ENCODE peak calls at places on chromosomes 4 and X, in six cellular contexts. One of them, this sample, is unnamed.

GRCh38 chr4:139628184-139629012 is 37.2 kb upstream of the MGST2 start:
- DNase-seq in uterus: no peak
- DNase-seq in endodermal cell: peak; percentile 59
- DNase-seq in right lobe of liver: peak; percentile 36
- DNase-seq in IMR-90: no peak
- DNase-seq in lung: peak; percentile 53
- DNase-seq in this sample: no peak

GRCh38 chr4:83240379-83240875 is 44.2 kb downstream of the COQ2 start:
- DNase-seq in uterus: no peak
- DNase-seq in endodermal cell: no peak
- DNase-seq in right lobe of liver: no peak
- DNase-seq in IMR-90: no peak
- DNase-seq in lung: no peak
- DNase-seq in this sample: no peak

GRCh38 chr4:56410247-56410646 is 23.0 kb upstream of the AASDH start:
- DNase-seq in uterus: peak; percentile 50
- DNase-seq in endodermal cell: peak; percentile 52
- DNase-seq in right lobe of liver: no peak
- DNase-seq in IMR-90: peak; percentile 98
- DNase-seq in lung: peak; percentile 67
- DNase-seq in this sample: peak; percentile 77

GRCh38 chrX:10496345-10496965 is 123.9 kb downstream of the MID1 start:
- DNase-seq in uterus: no peak
- DNase-seq in endodermal cell: no peak
- DNase-seq in right lobe of liver: no peak
- DNase-seq in IMR-90: peak; percentile 91
- DNase-seq in lung: no peak
- DNase-seq in this sample: no peak

GRCh38 chr4:94488667-94489066 is 36.9 kb downstream of the PDLIM5 start:
- DNase-seq in uterus: no peak
- DNase-seq in endodermal cell: no peak
- DNase-seq in right lobe of liver: no peak
- DNase-seq in IMR-90: peak; percentile 87
- DNase-seq in lung: no peak
- DNase-seq in this sample: no peak

GRCh38 chr4:176547005-176547404 is 227.2 kb downstream of the SPCS3 start:
- DNase-seq in uterus: no peak
- DNase-seq in endodermal cell: no peak
- DNase-seq in right lobe of liver: no peak
- DNase-seq in IMR-90: peak; percentile 92
- DNase-seq in lung: no peak
- DNase-seq in this sample: no peak

GRCh38 chrX:105910563-105911105 is 88.3 kb downstream of the NRK start:
- DNase-seq in uterus: no peak
- DNase-seq in endodermal cell: no peak
- DNase-seq in right lobe of liver: no peak
- DNase-seq in IMR-90: no peak
- DNase-seq in lung: no peak
- DNase-seq in this sample: no peak

GRCh38 chr4:146342600-146343192 is 128.4 kb downstream of the REELD1 start:
- DNase-seq in uterus: no peak
- DNase-seq in endodermal cell: no peak
- DNase-seq in right lobe of liver: no peak
- DNase-seq in IMR-90: peak; percentile 47
- DNase-seq in lung: no peak
- DNase-seq in this sample: peak; percentile 39

GRCh38 chrX:47177079-47177478 is 16.6 kb upstream of the UBA1 start:
- DNase-seq in uterus: no peak
- DNase-seq in endodermal cell: peak; percentile 3
- DNase-seq in right lobe of liver: no peak
- DNase-seq in IMR-90: no peak
- DNase-seq in lung: no peak
- DNase-seq in this sample: no peak

GRCh38 chrX:130171446-130172126 is at the start of gene RAB33A:
- DNase-seq in uterus: peak; percentile 29
- DNase-seq in endodermal cell: peak; percentile 75
- DNase-seq in right lobe of liver: peak; percentile 25
- DNase-seq in IMR-90: no peak
- DNase-seq in lung: no peak
- DNase-seq in this sample: no peak

GRCh38 chr4:172786039-172786792 is 382.4 kb upstream of the GALNT7 start:
- DNase-seq in uterus: no peak
- DNase-seq in endodermal cell: no peak
- DNase-seq in right lobe of liver: no peak
- DNase-seq in IMR-90: peak; percentile 49
- DNase-seq in lung: no peak
- DNase-seq in this sample: no peak

GRCh38 chrX:65706041-65706828 is 38.8 kb downstream of the MSN start:
- DNase-seq in uterus: no peak
- DNase-seq in endodermal cell: peak; percentile 61
- DNase-seq in right lobe of liver: peak; percentile 37
- DNase-seq in IMR-90: peak; percentile 85
- DNase-seq in lung: peak; percentile 54
- DNase-seq in this sample: no peak

GRCh38 chr4:5409237-5409636 is 299.1 kb downstream of the EVC2 start:
- DNase-seq in uterus: no peak
- DNase-seq in endodermal cell: no peak
- DNase-seq in right lobe of liver: no peak
- DNase-seq in IMR-90: peak; percentile 31
- DNase-seq in lung: no peak
- DNase-seq in this sample: no peak

GRCh38 chrX:69616520-69617203 is 749 bp downstream of the EDA start:
- DNase-seq in uterus: peak; percentile 29
- DNase-seq in endodermal cell: peak; percentile 68
- DNase-seq in right lobe of liver: peak; percentile 32
- DNase-seq in IMR-90: no peak
- DNase-seq in lung: no peak
- DNase-seq in this sample: peak; percentile 0

GRCh38 chrX:67435536-67435935 is 108.3 kb upstream of the AR start:
- DNase-seq in uterus: no peak
- DNase-seq in endodermal cell: no peak
- DNase-seq in right lobe of liver: peak; percentile 14
- DNase-seq in IMR-90: no peak
- DNase-seq in lung: no peak
- DNase-seq in this sample: no peak

GRCh38 chr4:166014411-166014810 is 141.4 kb downstream of the TLL1 start:
- DNase-seq in uterus: no peak
- DNase-seq in endodermal cell: no peak
- DNase-seq in right lobe of liver: no peak
- DNase-seq in IMR-90: no peak
- DNase-seq in lung: no peak
- DNase-seq in this sample: no peak

GRCh38 chrX:65035451-65035779 is 59.2 kb upstream of the ZC4H2 start:
- DNase-seq in uterus: peak; percentile 25
- DNase-seq in endodermal cell: peak; percentile 76
- DNase-seq in right lobe of liver: peak; percentile 24
- DNase-seq in IMR-90: peak; percentile 21
- DNase-seq in lung: no peak
- DNase-seq in this sample: peak; percentile 42

GRCh38 chr4:42630908-42631307 is 26.0 kb downstream of the ATP8A1 start:
- DNase-seq in uterus: no peak
- DNase-seq in endodermal cell: no peak
- DNase-seq in right lobe of liver: no peak
- DNase-seq in IMR-90: no peak
- DNase-seq in lung: no peak
- DNase-seq in this sample: no peak

GRCh38 chr4:42626629-42627028 is 30.3 kb downstream of the ATP8A1 start:
- DNase-seq in uterus: no peak
- DNase-seq in endodermal cell: no peak
- DNase-seq in right lobe of liver: no peak
- DNase-seq in IMR-90: no peak
- DNase-seq in lung: no peak
- DNase-seq in this sample: no peak

GRCh38 chr4:42625366-42625765 is 31.5 kb downstream of the ATP8A1 start:
- DNase-seq in uterus: no peak
- DNase-seq in endodermal cell: no peak
- DNase-seq in right lobe of liver: no peak
- DNase-seq in IMR-90: no peak
- DNase-seq in lung: no peak
- DNase-seq in this sample: peak; percentile 21

GRCh38 chr4:42627887-42628646 is 28.8 kb downstream of the ATP8A1 start:
- DNase-seq in uterus: peak; percentile 55
- DNase-seq in endodermal cell: no peak
- DNase-seq in right lobe of liver: no peak
- DNase-seq in IMR-90: no peak
- DNase-seq in lung: no peak
- DNase-seq in this sample: no peak

GRCh38 chr4:42628740-42629139 is 28.2 kb downstream of the ATP8A1 start:
- DNase-seq in uterus: no peak
- DNase-seq in endodermal cell: no peak
- DNase-seq in right lobe of liver: no peak
- DNase-seq in IMR-90: no peak
- DNase-seq in lung: no peak
- DNase-seq in this sample: no peak
- H3K4me1 ChIP-seq in uterus: no peaks in the 10 kb centered on the region
- H3K4me1 ChIP-seq in endodermal cell: no peaks in the 10 kb centered on the region
- H3K4me1 ChIP-seq in right lobe of liver: no peaks in the 10 kb centered on the region
- H3K4me1 ChIP-seq in IMR-90: no peaks in the 10 kb centered on the region
- H3K4me1 ChIP-seq in lung: peaks cover 6% of the 10 kb centered on the region
- H3K4me1 ChIP-seq in this sample: peaks cover 9% of the 10 kb centered on the region

GRCh38 chr4:3510481-3510880 is 21.7 kb downstream of the LRPAP1 start:
- DNase-seq in uterus: no peak
- DNase-seq in endodermal cell: no peak
- DNase-seq in right lobe of liver: no peak
- DNase-seq in IMR-90: no peak
- DNase-seq in lung: no peak
- DNase-seq in this sample: no peak

GRCh38 chr4:3511187-3511586 is 21.0 kb downstream of the LRPAP1 start:
- DNase-seq in uterus: no peak
- DNase-seq in endodermal cell: no peak
- DNase-seq in right lobe of liver: no peak
- DNase-seq in IMR-90: no peak
- DNase-seq in lung: no peak
- DNase-seq in this sample: no peak

GRCh38 chr4:3513807-3514206 is 18.4 kb downstream of the LRPAP1 start:
- DNase-seq in uterus: no peak
- DNase-seq in endodermal cell: no peak
- DNase-seq in right lobe of liver: no peak
- DNase-seq in IMR-90: no peak
- DNase-seq in lung: no peak
- DNase-seq in this sample: no peak

GRCh38 chr4:3512719-3513118 is 19.5 kb downstream of the LRPAP1 start:
- DNase-seq in uterus: no peak
- DNase-seq in endodermal cell: no peak
- DNase-seq in right lobe of liver: no peak
- DNase-seq in IMR-90: no peak
- DNase-seq in lung: no peak
- DNase-seq in this sample: no peak

GRCh38 chr4:3512279-3512678 is 19.9 kb downstream of the LRPAP1 start:
- DNase-seq in uterus: no peak
- DNase-seq in endodermal cell: no peak
- DNase-seq in right lobe of liver: no peak
- DNase-seq in IMR-90: no peak
- DNase-seq in lung: no peak
- DNase-seq in this sample: no peak
- H3K36me3 ChIP-seq in uterus: no peaks in the 10 kb centered on the region
- H3K36me3 ChIP-seq in endodermal cell: peaks cover 67% of the 10 kb centered on the region
- H3K36me3 ChIP-seq in right lobe of liver: peaks cover 53% of the 10 kb centered on the region
- H3K36me3 ChIP-seq in IMR-90: peaks cover 59% of the 10 kb centered on the region
- H3K36me3 ChIP-seq in lung: peaks cover 25% of the 10 kb centered on the region
- H3K36me3 ChIP-seq in this sample: peaks cover 1% of the 10 kb centered on the region

DNA sequence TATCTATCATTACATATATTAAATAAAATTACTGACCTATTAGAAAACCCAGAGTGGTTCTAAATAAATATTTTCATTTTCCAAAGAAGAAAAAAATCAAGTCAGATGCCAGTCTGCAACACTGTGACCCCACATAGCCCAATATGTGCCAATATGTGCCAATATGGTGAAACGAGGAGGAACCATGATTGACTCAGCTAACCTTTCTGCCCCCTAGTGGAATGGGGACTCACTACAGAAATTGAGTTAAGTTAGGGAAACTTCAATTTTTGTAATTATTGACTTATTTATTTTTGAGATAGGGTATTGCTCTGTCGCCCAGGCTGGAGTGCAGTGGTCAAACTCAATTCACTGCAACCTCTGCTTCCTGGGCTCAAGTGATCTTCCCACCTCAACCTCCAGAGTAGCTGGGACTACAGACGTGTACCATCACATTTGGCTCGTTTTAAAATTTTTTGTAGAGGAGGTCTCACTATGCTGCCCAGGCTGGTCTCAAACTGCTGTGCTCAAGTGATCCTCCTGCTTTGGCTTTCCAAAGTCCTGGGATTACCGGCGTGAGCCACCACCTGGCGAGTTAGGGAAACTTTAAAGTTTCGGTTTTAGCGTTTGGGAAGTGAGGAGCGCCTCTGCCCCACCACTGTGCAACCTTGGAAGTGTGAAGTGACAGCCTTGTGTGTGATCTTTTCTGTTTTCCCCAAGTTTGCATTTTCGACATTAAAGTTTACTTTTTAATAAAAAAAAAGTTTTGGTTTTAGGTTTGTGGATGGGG is 116.8 kb upstream of the SHISA3 start:
- DNase-seq in uterus: no peak
- DNase-seq in endodermal cell: peak; percentile 58
- DNase-seq in right lobe of liver: no peak
- DNase-seq in IMR-90: peak; percentile 21
- DNase-seq in lung: no peak
- DNase-seq in this sample: no peak
- TF ChIP-seq CTCF in uterus: no peak
- TF ChIP-seq CTCF in endodermal cell: peak; percentile 79
- TF ChIP-seq CTCF in right lobe of liver: peak; percentile 54
- TF ChIP-seq CTCF in IMR-90: peak; percentile 56
- TF ChIP-seq CTCF in lung: no peak
- TF ChIP-seq CTCF in this sample: peak; percentile 37

GRCh38 chrX:19787305-19787704 is 100.1 kb downstream of the SH3KBP1 start:
- DNase-seq in uterus: no peak
- DNase-seq in endodermal cell: no peak
- DNase-seq in right lobe of liver: no peak
- DNase-seq in IMR-90: no peak
- DNase-seq in lung: no peak
- DNase-seq in this sample: no peak

GRCh38 chrX:19790829-19791228 is 96.6 kb downstream of the SH3KBP1 start:
- DNase-seq in uterus: no peak
- DNase-seq in endodermal cell: no peak
- DNase-seq in right lobe of liver: no peak
- DNase-seq in IMR-90: no peak
- DNase-seq in lung: no peak
- DNase-seq in this sample: no peak

GRCh38 chrX:19791562-19791961 is 95.8 kb downstream of the SH3KBP1 start:
- DNase-seq in uterus: no peak
- DNase-seq in endodermal cell: no peak
- DNase-seq in right lobe of liver: no peak
- DNase-seq in IMR-90: peak; percentile 25
- DNase-seq in lung: no peak
- DNase-seq in this sample: no peak

GRCh38 chrX:19789376-19789775 is 98.0 kb downstream of the SH3KBP1 start:
- DNase-seq in uterus: no peak
- DNase-seq in endodermal cell: no peak
- DNase-seq in right lobe of liver: no peak
- DNase-seq in IMR-90: no peak
- DNase-seq in lung: no peak
- DNase-seq in this sample: no peak

DNA sequence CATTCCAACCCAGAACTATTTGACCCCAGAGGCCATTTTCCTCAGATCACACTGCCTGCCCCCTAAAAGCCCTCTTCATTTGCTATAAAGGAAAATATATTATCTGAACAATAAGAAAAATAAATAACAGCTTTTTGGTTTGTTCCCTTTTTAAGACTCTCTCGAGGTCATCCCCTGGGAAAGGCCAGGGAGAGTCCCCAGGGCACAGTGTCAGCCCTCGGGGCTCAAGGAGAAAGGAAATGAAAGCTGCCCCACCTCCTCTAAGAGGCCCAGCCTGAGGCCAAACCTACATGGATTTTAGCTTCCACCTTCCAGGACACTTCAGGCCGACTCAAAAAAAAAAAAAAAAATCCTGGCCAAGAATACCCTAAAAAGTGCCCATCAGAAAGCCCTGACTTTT is 97.6 kb downstream of the SH3KBP1 start:
- DNase-seq in uterus: no peak
- DNase-seq in endodermal cell: no peak
- DNase-seq in right lobe of liver: no peak
- DNase-seq in IMR-90: no peak
- DNase-seq in lung: no peak
- DNase-seq in this sample: no peak
- H3K4me1 ChIP-seq in uterus: no peaks in the 10 kb centered on the region
- H3K4me1 ChIP-seq in endodermal cell: no peaks in the 10 kb centered on the region
- H3K4me1 ChIP-seq in right lobe of liver: no peaks in the 10 kb centered on the region
- H3K4me1 ChIP-seq in IMR-90: no peaks in the 10 kb centered on the region
- H3K4me1 ChIP-seq in lung: peaks cover 3% of the 10 kb centered on the region
- H3K4me1 ChIP-seq in this sample: no peaks in the 10 kb centered on the region

This sample was measured in Caco-2.